ENCODE peak calls at places on chromosomes 13 and 19, in seven cellular contexts. T is colonic mucosa, E is IMR-90, G is neural progenitor cell, M is T-helper 17 cell, O is right cardiac atrium, Q is aorta. Z is an unnamed sample. For H3K9me3, the result is how much of the 10 kb centered on the place peaks cover.

GRCh38 chr13:49388256-49388655 is 55.6 kb downstream of the CAB39L start:
- DNase-seq in T (no peak), E (peak), G (no peak), M (no peak), O (no peak), Q (no peak), Z (no peak)

GRCh38 chr13:112024577-112024976 is 42.4 kb upstream of the SOX1 start:
- DNase-seq in T (no peak), E (no peak), G (no peak), M (no peak), O (no peak), Q (no peak), Z (no peak)

GRCh38 chr19:12891553-12892021 is 627 bp downstream of the GCDH start:
- DNase-seq in T (no peak), E (no peak), G (no peak), M (no peak), O (no peak), Q (no peak), Z (no peak)

GRCh38 chr13:60584976-60585375 is 188.0 kb downstream of the TDRD3 start:
- DNase-seq in T (no peak), E (no peak), G (peak), M (no peak), O (no peak), Q (peak), Z (no peak)

GRCh38 chr13:24460256-24460655 is 52.3 kb downstream of the PARP4 start:
- DNase-seq in T (no peak), E (no peak), G (no peak), M (no peak), O (no peak), Q (no peak), Z (no peak)

GRCh38 chr13:59750860-59751259 is 412.9 kb downstream of the DIAPH3 start:
- DNase-seq in T (no peak), E (peak), G (peak), M (no peak), O (peak), Q (no peak), Z (no peak)

GRCh38 chr19:44551850-44552249 is 22.4 kb upstream of the CEACAM20 start:
- DNase-seq in T (no peak), E (no peak), G (no peak), M (no peak), O (no peak), Q (no peak), Z (no peak)

GRCh38 chr19:14015454-14016035 is 9.4 kb upstream of the RFX1 start:
- DNase-seq in T (no peak), E (no peak), G (no peak), M (no peak), O (no peak), Q (no peak), Z (no peak)

GRCh38 chr13:110913911-110914292 is 967 bp downstream of the ANKRD10 start:
- DNase-seq in T (no peak), E (no peak), G (no peak), M (no peak), O (no peak), Q (no peak), Z (peak)

GRCh38 chr19:5823579-5824281 is 15.8 kb downstream of the FUT6 start:
- DNase-seq in T (peak), E (no peak), G (no peak), M (no peak), O (no peak), Q (no peak), Z (no peak)

GRCh38 chr13:46712524-46712923 is 84.4 kb downstream of the ESD start:
- DNase-seq in T (no peak), E (no peak), G (peak), M (no peak), O (no peak), Q (no peak), Z (no peak)

GRCh38 chr19:47419789-47420188 is 462 bp upstream of the MEIS3 start:
- DNase-seq in T (no peak), E (no peak), G (peak), M (no peak), O (no peak), Q (no peak), Z (no peak)

GRCh38 chr13:31896427-31896826 is 135.1 kb upstream of the FRY start:
- DNase-seq in T (no peak), E (peak), G (peak), M (no peak), O (peak), Q (no peak), Z (no peak)

GRCh38 chr19:7006305-7006704 is 14.9 kb downstream of the MBD3L2B start:
- DNase-seq in T (no peak), E (no peak), G (no peak), M (no peak), O (no peak), Q (no peak), Z (no peak)

GRCh38 chr13:76822691-76823267 is 63.4 kb downstream of the KCTD12 start:
- DNase-seq in T (no peak), E (peak), G (no peak), M (no peak), O (no peak), Q (no peak), Z (peak)

GRCh38 chr19:56253737-56254136 is 18.8 kb upstream of the EDDM13 start:
- DNase-seq in T (no peak), E (peak), G (peak), M (no peak), O (no peak), Q (no peak), Z (peak)

GRCh38 chr13:61913183-61913582 is 497.5 kb upstream of the PCDH20 start:
- DNase-seq in T (no peak), E (no peak), G (no peak), M (no peak), O (no peak), Q (no peak), Z (no peak)

GRCh38 chr13:100519626-100520025 is 69.0 kb downstream of the GGACT start:
- DNase-seq in T (no peak), E (no peak), G (no peak), M (no peak), O (no peak), Q (no peak), Z (no peak)

GRCh38 chr13:87674143-87674772 is 3.1 kb downstream of the SLITRK5 start:
- DNase-seq in T (no peak), E (no peak), G (peak), M (no peak), O (no peak), Q (no peak), Z (no peak)

GRCh38 chr13:43879323-43880181 is at the start of the genes CCDC122 and LACC1:
- DNase-seq in T (peak), E (peak), G (peak), M (peak), O (peak), Q (peak), Z (peak)

GRCh38 chr13:50448535-50448981 is 394.9 kb downstream of the DLEU7 start:
- DNase-seq in T (no peak), E (no peak), G (no peak), M (no peak), O (no peak), Q (no peak), Z (no peak)

GRCh38 chr13:111875922-111876321 is 191.0 kb upstream of the SOX1 start:
- DNase-seq in T (no peak), E (no peak), G (no peak), M (no peak), O (no peak), Q (no peak), Z (no peak)

GRCh38 chr13:73059460-73060250 is 850 bp downstream of the KLF5 start:
- DNase-seq in T (peak), E (peak), G (peak), M (peak), O (peak), Q (peak), Z (peak)

GRCh38 chr19:19538077-19538764 is at the start of gene CILP2:
- DNase-seq in T (peak), E (no peak), G (peak), M (peak), O (peak), Q (no peak), Z (no peak)

GRCh38 chr13:95564948-95565347 is 12.4 kb downstream of the CLDN10 start:
- DNase-seq in T (no peak), E (peak), G (no peak), M (no peak), O (no peak), Q (no peak), Z (no peak)

GRCh38 chr19:35363001-35363590 is 4.8 kb downstream of the FFAR3 start:
- DNase-seq in T (no peak), E (no peak), G (no peak), M (no peak), O (no peak), Q (no peak), Z (no peak)

GRCh38 chr19:38012290-38012689 is 105.3 kb downstream of the SIPA1L3 start:
- DNase-seq in T (no peak), E (no peak), G (no peak), M (no peak), O (no peak), Q (no peak), Z (no peak)

GRCh38 chr13:37777676-37778075 is 91.9 kb downstream of the TRPC4 start:
- DNase-seq in T (no peak), E (no peak), G (no peak), M (no peak), O (no peak), Q (no peak), Z (no peak)

GRCh38 chr19:13765395-13766094 is 1.2 kb downstream of the MRI1 start:
- DNase-seq in T (no peak), E (no peak), G (no peak), M (no peak), O (no peak), Q (no peak), Z (no peak)

GRCh38 chr13:77563110-77563509 is 27.6 kb downstream of the SCEL start:
- DNase-seq in T (no peak), E (peak), G (no peak), M (no peak), O (no peak), Q (no peak), Z (no peak)

GRCh38 chr13:59701261-59701660 is 462.5 kb downstream of the DIAPH3 start:
- DNase-seq in T (no peak), E (no peak), G (no peak), M (no peak), O (no peak), Q (no peak), Z (no peak)

GRCh38 chr13:27663947-27664346 is 42.3 kb downstream of the POLR1D start:
- DNase-seq in T (no peak), E (no peak), G (peak), M (no peak), O (no peak), Q (no peak), Z (no peak)

DNA sequence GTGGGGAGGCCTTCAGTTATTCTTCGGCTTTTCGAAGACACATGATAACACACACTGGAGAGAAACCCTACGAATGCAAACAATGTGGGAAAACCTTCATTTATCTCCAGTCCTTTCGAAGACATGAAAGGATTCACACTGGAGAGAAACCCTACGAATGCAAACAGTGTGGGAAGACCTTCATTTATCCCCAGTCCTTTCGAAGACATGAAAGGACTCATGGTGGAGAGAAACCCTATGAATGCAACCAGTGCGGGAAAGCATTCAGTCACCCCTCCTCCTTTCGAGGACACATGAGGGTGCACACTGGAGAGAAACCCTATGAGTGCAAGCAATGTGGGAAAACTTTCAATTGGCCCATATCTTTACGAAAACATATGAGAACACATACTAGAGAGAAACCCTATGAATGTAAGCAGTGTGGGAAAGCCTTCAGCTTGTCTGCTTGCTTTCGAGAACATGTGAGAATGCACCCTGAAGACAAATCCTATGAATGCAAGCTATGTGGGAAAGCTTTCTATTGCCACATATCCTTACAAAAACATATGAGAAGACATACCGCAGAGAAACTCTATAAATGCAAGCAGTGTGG is 11.8 kb downstream of the ZNF555 start:
- DNase-seq in T (no peak), E (no peak), G (no peak), M (no peak), O (no peak), Q (no peak), Z (no peak)
- H3K9me3 ChIP-seq in T (under half), E (half or more), G (half or more), M (under half), O (under half), Q (under half), Z (under half)

DNA sequence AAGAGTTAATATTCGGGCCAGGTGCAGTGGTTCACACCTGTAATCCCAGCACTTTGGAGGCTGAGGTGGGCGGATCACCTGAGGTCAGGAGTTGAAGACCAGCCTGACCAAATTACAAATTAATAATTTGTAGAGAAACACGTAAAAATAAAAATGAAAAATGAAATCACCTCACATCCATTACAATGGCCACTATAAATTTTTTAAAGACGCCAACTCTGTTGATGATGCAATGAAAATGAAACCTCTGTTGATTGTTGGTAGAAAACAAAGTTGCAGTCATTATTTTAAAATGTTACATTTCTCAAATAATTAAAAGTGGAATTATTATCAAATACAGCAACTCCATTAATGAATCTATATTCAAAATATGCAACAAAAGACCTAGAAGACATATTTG is 26.8 kb downstream of the ZNF100 start:
- DNase-seq in T (no peak), E (no peak), G (no peak), M (no peak), O (no peak), Q (no peak), Z (no peak)
- H3K9me3 ChIP-seq in T (under half), E (under half), G (under half), M (under half), O (under half), Q (under half), Z (under half)

DNA sequence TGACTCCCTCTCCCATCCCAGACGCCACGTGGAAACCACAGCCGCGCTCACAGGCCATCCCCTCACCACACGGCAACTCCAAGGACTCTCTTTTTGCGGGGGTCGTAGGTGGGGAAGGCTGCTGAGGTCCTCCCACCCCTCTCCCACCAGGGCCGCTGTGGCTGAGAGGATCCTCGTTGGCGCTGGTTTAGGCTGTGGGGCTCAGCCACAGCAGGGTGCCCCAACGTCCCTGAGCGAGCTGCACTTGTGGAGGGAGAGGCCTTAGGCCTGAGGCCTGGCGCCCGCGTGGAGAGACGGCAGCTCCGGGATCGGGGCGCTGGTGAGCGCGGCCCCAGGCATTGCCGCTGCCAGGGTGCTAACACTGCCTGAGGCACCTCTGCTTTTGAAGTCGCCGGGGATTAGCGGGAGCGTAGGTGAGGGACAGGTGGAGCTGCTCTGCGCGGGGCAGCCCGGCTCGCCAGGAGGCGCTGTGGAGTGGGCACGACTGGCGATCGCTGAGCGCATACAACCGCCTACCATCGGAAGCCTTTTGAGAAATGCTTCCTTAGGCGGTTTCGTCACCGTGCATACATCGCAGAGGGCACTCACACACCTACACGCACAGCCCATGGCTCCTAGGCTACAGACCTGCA is 9.0 kb downstream of the ZSCAN1 start:
- DNase-seq in T (no peak), E (no peak), G (peak), M (no peak), O (no peak), Q (no peak), Z (no peak)
- H3K9me3 ChIP-seq in T (under half), E (half or more), G (under half), M (under half), O (under half), Q (under half), Z (under half)

GRCh38 chr19:31070126-31070525 is 279.1 kb downstream of the TSHZ3 start:
- DNase-seq in T (no peak), E (peak), G (no peak), M (no peak), O (no peak), Q (no peak), Z (no peak)
- H3K9me3 ChIP-seq in T (under half), E (under half), G (under half), M (under half), O (under half), Q (under half), Z (under half)

GRCh38 chr19:15775249-15775648 is 12.2 kb upstream of the OR10H5 start:
- DNase-seq in T (no peak), E (no peak), G (no peak), M (no peak), O (no peak), Q (no peak), Z (no peak)
- H3K9me3 ChIP-seq in T (under half), E (under half), G (under half), M (under half), O (under half), Q (under half), Z (under half)

Z was measured in naive thymus-derived CD4-positive, alpha-beta T cell.